ENCODE peak calls at places on chromosomes 6 and 20, in five cellular contexts. P is EL; Z is stimulated activated CD8-positive, alpha-beta memory T cell treated with anti-CD3 and anti-CD28 coated beads, Interleukin-2, amount 100 ng/mL, for 1 hour; L is GM06990; V is NCI-H748 treated with DMSO at 0.1 percent for 48 hours. Q is an unnamed sample.

GRCh38 chr6:15023448-15023847 is 222.4 kb upstream of the JARID2 start:
- DNase-seq in P (no peak), Z (peak; percentile 7), L (peak; percentile 71), V (no peak), Q (peak; percentile 70)

GRCh38 chr6:38489951-38490350 is 149.8 kb downstream of the BTBD9 start:
- DNase-seq in P (peak; percentile 63), Z (no peak), L (no peak), V (no peak), Q (no peak)

GRCh38 chr6:97068211-97068610 is 143.7 kb downstream of the KLHL32 start:
- DNase-seq in P (peak; percentile 23), Z (no peak), L (no peak), V (peak; percentile 39), Q (no peak)

GRCh38 chr6:55569638-55570037 is 9.4 kb downstream of the HMGCLL1 start:
- DNase-seq in P (no peak), Z (no peak), L (no peak), V (no peak), Q (no peak)

GRCh38 chr20:41432620-41433602 is 66.3 kb upstream of the EMILIN3 start:
- DNase-seq in P (no peak), Z (no peak), L (no peak), V (no peak), Q (peak; percentile 23)

GRCh38 chr6:19838442-19839236 is 1.5 kb downstream of the ID4 start:
- DNase-seq in P (peak; percentile 21), Z (no peak), L (peak; percentile 6), V (peak; percentile 96), Q (peak; percentile 43)

GRCh38 chr6:32868257-32868788 is 14.3 kb downstream of the PSMB9 start:
- DNase-seq in P (peak; percentile 77), Z (peak; percentile 77), L (no peak), V (peak; percentile 56), Q (peak; percentile 65)

GRCh38 chr6:129069006-129069405 is 186.1 kb downstream of the LAMA2 start:
- DNase-seq in P (no peak), Z (no peak), L (no peak), V (no peak), Q (no peak)

GRCh38 chr6:167684276-167685104 is 142.2 kb upstream of the AFDN start:
- DNase-seq in P (no peak), Z (no peak), L (no peak), V (no peak), Q (no peak)

GRCh38 chr6:47135772-47136171 is 93.6 kb upstream of the ADGRF1 start:
- DNase-seq in P (peak; percentile 89), Z (no peak), L (no peak), V (peak; percentile 84), Q (no peak)

GRCh38 chr6:43125555-43125954 is 45.5 kb upstream of the SRF start:
- DNase-seq in P (no peak), Z (no peak), L (no peak), V (no peak), Q (no peak)

GRCh38 chr6:79737172-79737571 is 106.0 kb downstream of the SH3BGRL2 start:
- DNase-seq in P (no peak), Z (no peak), L (no peak), V (peak; percentile 16), Q (no peak)

GRCh38 chr20:47249913-47250312 is 106.6 kb downstream of the ZMYND8 start:
- DNase-seq in P (no peak), Z (no peak), L (no peak), V (no peak), Q (no peak)

GRCh38 chr6:162123797-162124196 is 603.8 kb downstream of the PRKN start:
- DNase-seq in P (no peak), Z (no peak), L (no peak), V (peak; percentile 14), Q (no peak)

GRCh38 chr6:81838031-81838430 is 85.5 kb upstream of the TENT5A start:
- DNase-seq in P (no peak), Z (no peak), L (no peak), V (no peak), Q (no peak)

GRCh38 chr6:90284745-90285481 is 11.7 kb downstream of the BACH2 start:
- DNase-seq in P (peak; percentile 39), Z (no peak), L (peak; percentile 69), V (no peak), Q (peak; percentile 62)

GRCh38 chr6:11354019-11354418 is 121.6 kb upstream of the NEDD9 start:
- DNase-seq in P (peak; percentile 12), Z (no peak), L (no peak), V (no peak), Q (peak; percentile 27)

GRCh38 chr6:139494376-139495025 is 120.1 kb upstream of the CITED2 start:
- DNase-seq in P (no peak), Z (no peak), L (no peak), V (no peak), Q (no peak)

GRCh38 chr6:14984454-14984853 is 261.4 kb upstream of the JARID2 start:
- DNase-seq in P (peak; percentile 13), Z (no peak), L (no peak), V (no peak), Q (no peak)

GRCh38 chr6:91970700-91971099 is 1383.8 kb upstream of the MAP3K7 start:
- DNase-seq in P (no peak), Z (no peak), L (no peak), V (no peak), Q (no peak)

GRCh38 chr6:3915076-3915791 is 66.1 kb downstream of the FAM50B start:
- DNase-seq in P (no peak), Z (no peak), L (no peak), V (no peak), Q (no peak)

GRCh38 chr20:24825591-24825990 is 123.5 kb upstream of the CST7 start:
- DNase-seq in P (no peak), Z (no peak), L (no peak), V (no peak), Q (no peak)

GRCh38 chr20:43507150-43508080 is at the start of gene L3MBTL1:
- DNase-seq in P (peak; percentile 56), Z (no peak), L (peak; percentile 42), V (peak; percentile 5), Q (peak; percentile 79)

GRCh38 chr6:53487080-53487479 is 57.8 kb downstream of the GCLC start:
- DNase-seq in P (no peak), Z (no peak), L (no peak), V (no peak), Q (no peak)

GRCh38 chr6:5287966-5288297 is 26.6 kb downstream of the FARS2 start:
- DNase-seq in P (no peak), Z (no peak), L (no peak), V (no peak), Q (no peak)

GRCh38 chr6:22716721-22717120 is 147.4 kb downstream of the HDGFL1 start:
- DNase-seq in P (no peak), Z (no peak), L (no peak), V (no peak), Q (no peak)

GRCh38 chr6:169702640-169703246 is 817 bp downstream of the C6orf120 start:
- DNase-seq in P (no peak), Z (no peak), L (peak; percentile 78), V (no peak), Q (peak; percentile 46)

GRCh38 chr20:53921443-53921973 is 148.9 kb downstream of the BCAS1 start:
- DNase-seq in P (no peak), Z (no peak), L (no peak), V (no peak), Q (no peak)

GRCh38 chr20:35831029-35831428 is 59.2 kb downstream of the PHF20 start:
- DNase-seq in P (peak; percentile 61), Z (no peak), L (no peak), V (no peak), Q (no peak)

Q was measured in GM20000.